ENCODE peak calls at places on chromosomes 2 and 18, in eight cellular contexts. K is CD8-positive, alpha-beta T cell; C is HepG2; X is sigmoid colon; G is endodermal cell; O is IMR-90; U is transverse colon; D is A673. J is an unnamed sample.
A peak's percentile ranks its signal among the peaks of the same experiment; 100 is the strongest.

GRCh38 chr2:197191177-197191947 is 119.2 kb downstream of the ANKRD44 start:
- DNase-seq in K (no peak), C (peak; percentile 40), X (no peak), G (no peak), O (peak; percentile 28), U (no peak), D (peak; percentile 50), J (no peak)

GRCh38 chr2:118973542-118973951 is 31.6 kb downstream of the MARCO start:
- DNase-seq in K (no peak), C (no peak), X (peak; percentile 75), G (no peak), O (no peak), U (no peak), D (no peak), J (no peak)

GRCh38 chr2:218780026-218780425 is 1.9 kb upstream of the CYP27A1 start:
- DNase-seq in K (no peak), C (no peak), X (no peak), G (no peak), O (no peak), U (no peak), D (no peak), J (no peak)

GRCh38 chr2:145626301-145626700 is 1106.4 kb upstream of the ZEB2 start:
- DNase-seq in K (no peak), C (no peak), X (no peak), G (no peak), O (no peak), U (no peak), D (no peak), J (no peak)

GRCh38 chr2:188675391-188676011 is 298.7 kb upstream of the COL3A1 start:
- DNase-seq in K (no peak), C (no peak), X (no peak), G (no peak), O (peak; percentile 72), U (no peak), D (peak; percentile 54), J (no peak)

GRCh38 chr18:11310476-11311086 is 161.2 kb upstream of the PIEZO2 start:
- DNase-seq in K (no peak), C (peak; percentile 40), X (no peak), G (peak; percentile 92), O (peak; percentile 49), U (peak; percentile 17), D (peak; percentile 48), J (no peak)

GRCh38 chr2:162926501-162926900 is 87.9 kb upstream of the KCNH7 start:
- DNase-seq in K (no peak), C (peak; percentile 4), X (no peak), G (no peak), O (no peak), U (no peak), D (no peak), J (no peak)

GRCh38 chr2:49259926-49260325 is 105.6 kb upstream of the FSHR start:
- DNase-seq in K (no peak), C (no peak), X (no peak), G (no peak), O (no peak), U (no peak), D (no peak), J (no peak)

GRCh38 chr18:50138181-50139064 is 56.5 kb downstream of the MYO5B start:
- DNase-seq in K (no peak), C (no peak), X (no peak), G (no peak), O (no peak), U (no peak), D (no peak), J (no peak)

GRCh38 chr2:239523944-239524310 is 123.1 kb upstream of the HDAC4 start:
- DNase-seq in K (no peak), C (no peak), X (no peak), G (no peak), O (no peak), U (no peak), D (no peak), J (no peak)

GRCh38 chr2:31078579-31079105 is 59.6 kb downstream of the GALNT14 start:
- DNase-seq in K (no peak), C (no peak), X (no peak), G (no peak), O (no peak), U (no peak), D (no peak), J (no peak)

GRCh38 chr2:121694398-121695178 is 42.1 kb downstream of the NIFK start:
- DNase-seq in K (no peak), C (no peak), X (peak; percentile 37), G (peak; percentile 76), O (peak; percentile 69), U (no peak), D (no peak), J (no peak)

GRCh38 chr2:160868891-160869290 is 291.3 kb upstream of the TANK start:
- DNase-seq in K (no peak), C (no peak), X (no peak), G (no peak), O (peak; percentile 65), U (no peak), D (no peak), J (no peak)

DNA sequence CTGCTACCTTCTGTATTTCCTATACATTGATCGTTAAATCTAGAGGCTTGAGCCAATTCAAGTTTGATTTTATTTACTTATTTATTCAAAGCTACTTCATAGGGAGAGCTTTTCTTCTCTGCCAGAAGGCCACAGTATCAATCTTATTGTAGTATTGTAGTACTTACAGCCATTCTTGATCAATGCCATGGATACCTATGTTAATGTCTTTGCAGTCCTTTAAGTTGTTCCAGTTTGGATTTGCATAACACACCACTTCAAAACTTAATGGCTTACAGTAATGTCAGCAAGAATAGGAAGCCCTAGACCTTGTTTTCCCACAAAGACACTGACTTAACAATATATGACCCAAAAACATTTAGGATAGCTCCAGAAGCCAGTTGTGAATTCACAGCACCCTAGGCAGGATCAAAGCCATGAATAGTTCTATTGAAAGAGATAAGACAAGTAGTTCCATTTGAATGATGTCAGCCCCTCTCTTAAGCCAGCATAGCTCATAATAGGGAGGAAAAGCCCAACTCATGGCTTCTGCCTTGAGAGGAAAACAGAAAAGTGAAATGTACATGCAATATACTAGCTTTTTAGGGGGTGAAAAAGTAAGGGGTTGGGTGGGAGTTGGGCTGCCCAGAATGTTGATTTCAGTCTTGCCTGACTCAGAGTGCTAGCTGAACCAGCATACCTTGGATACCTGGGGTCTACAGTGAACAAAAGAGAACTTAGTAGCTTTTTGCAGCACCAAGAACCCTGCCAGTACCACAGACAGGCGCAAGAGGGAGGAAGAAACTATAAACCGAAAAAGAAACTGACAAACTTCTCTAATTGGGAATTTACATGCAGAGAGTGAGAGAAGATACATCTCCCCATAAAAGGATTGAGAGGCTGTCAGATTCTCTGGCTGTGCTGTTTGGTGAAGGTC is 101.4 kb downstream of the CAMKMT start:
- DNase-seq in K (no peak), C (no peak), X (no peak), G (peak; percentile 66), O (no peak), U (no peak), D (no peak), J (no peak)
- TF ChIP-seq CTCF in K (no peak), C (no peak), X (no peak), G (peak; percentile 48), O (no peak), U (no peak), D (no peak), J (no peak)

DNA sequence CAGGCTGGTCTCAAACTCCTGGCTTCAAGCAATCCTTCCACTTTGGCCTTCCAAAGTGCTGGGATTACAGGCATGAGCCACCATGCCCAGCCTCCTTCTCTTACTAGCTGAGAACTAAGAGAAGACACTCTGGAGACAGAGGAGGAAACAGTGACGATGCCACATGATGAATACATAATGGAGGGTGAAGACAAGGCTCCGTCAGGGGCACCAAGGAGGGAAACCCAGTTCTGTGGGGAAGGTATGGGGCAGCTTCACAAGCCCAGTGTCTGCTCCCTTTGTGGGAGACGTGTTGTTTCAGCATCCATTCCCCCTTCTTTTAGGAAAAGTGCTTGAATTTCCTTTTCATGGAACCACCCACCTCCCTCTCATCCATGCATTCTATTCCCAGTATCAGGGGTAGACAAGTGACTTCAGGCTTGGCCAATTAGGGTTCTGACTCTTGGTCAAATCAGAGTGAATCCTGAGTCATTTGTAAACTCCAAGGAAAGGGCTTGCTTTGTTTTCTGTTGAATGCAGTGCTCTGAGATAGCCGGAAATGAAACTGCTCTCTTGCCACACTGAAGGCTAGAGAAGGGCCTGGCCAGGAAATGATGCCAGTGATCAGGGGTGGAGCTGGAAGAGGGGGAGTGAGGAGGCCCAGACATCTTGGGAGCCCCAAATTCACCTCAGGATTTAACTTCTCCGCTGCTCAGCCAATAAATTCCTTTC is 23.7 kb downstream of the TMEM127 start:
- DNase-seq in K (peak; percentile 38), C (no peak), X (peak; percentile 76), G (no peak), O (peak; percentile 86), U (peak; percentile 58), D (peak; percentile 43), J (peak; percentile 63)
- H3K4me1 ChIP-seq in K (peaks cover 41% of the 10 kb centered on the region), C (peaks cover 10% of the 10 kb centered on the region), X (no peaks in the 10 kb centered on the region), G (no peaks in the 10 kb centered on the region), O (peaks cover 3% of the 10 kb centered on the region), U (peaks cover 3% of the 10 kb centered on the region), D (peaks cover 7% of the 10 kb centered on the region), J (peaks cover 9% of the 10 kb centered on the region)

DNA sequence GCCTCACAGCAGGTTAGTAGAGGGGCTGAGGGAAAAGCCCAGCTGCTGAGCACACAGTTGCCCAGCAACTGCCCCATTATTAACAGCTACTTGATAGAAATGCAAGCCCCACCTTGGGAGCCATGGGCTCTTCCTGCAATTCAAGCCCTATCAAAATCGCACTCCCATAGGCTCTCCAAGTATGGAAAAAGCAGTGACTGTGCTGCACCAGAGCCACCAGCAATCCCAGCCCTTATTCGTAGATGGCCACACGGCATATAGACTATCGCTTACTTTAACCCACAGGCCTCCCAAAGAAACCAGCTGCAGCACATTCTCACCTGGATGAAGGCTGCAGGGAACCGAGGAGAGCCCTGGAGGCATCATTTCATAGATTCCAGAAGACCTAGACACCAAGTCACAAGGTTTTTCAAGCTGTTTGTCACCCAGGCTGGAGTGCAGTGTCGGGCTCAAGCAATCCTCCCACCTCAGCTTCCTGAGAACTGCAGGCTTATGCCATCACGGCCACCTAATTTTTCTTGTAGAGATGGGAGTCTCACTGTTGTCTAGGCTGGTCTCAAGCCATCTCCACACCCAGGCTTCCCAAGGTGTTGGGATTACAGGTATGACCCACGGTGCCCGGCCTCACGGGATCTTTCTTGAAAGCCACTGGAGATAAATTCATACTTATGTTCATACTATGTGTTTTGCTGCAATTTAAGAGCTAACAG is 11.3 kb downstream of the NCL start:
- DNase-seq in K (no peak), C (peak; percentile 23), X (no peak), G (peak; percentile 80), O (no peak), U (no peak), D (no peak), J (no peak)
- H3K27ac ChIP-seq in K (no peak overlapping the region), C (peak overlapping the region; percentile 11), X (peak overlapping the region; percentile 46), G (peak overlapping the region; percentile 87), O (no peak overlapping the region), U (peak overlapping the region; percentile 45), D (peak overlapping the region; percentile 10), J (no peak overlapping the region)

DNA sequence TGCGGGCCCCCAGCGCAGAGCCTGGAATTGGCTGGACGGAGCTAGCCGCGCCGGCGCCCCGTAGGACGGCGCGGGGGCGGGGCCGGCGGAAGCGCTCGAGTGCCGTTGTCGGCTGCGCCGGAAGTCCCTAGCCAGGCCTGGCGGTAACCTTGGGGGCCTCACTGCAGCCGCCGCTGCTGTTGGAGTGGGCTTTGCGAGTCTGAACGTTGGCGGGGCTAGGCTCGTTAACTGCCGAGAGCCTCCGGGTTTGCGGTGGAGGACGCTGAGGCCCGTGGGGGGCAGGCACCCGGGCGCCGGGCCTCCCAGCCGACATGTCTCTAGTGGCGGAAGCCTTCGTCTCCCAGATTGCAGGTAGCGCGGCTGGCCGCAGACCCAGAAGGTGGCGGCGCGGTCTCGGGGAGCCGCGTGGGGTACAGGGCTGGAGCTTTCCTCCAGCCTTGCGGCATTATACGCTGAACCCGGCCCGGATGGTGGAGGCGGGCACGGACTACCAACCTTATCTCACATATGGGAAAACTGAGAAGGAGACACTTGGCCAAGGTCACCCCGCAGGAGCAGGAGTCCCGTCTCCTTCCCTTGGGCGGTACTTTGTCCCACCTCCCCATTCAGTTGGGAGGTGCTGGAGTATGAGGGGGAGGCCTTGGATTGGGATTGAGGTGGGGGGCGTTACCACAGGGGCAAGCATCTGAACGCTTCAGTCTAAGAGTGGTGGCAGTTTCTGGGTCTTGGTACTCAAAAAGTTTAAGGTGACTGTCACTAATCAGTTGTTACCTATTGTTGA is at the start of gene MTX2:
- DNase-seq in K (peak; percentile 55), C (peak; percentile 80), X (peak; percentile 80), G (peak; percentile 92), O (peak; percentile 57), U (peak; percentile 83), D (peak; percentile 85), J (peak; percentile 71)
- TF ChIP-seq CTCF in K (no peak), C (peak; percentile 42), X (peak; percentile 26), G (peak; percentile 33), O (no peak), U (peak; percentile 8), D (no peak), J (no peak)

J was measured in lung.